ENCODE peak calls at places on chromosomes 5 and 9, in nine cellular contexts. L is AG08396; K is ovary; C is A549; M is AML-193; X is ELR; G is tibial nerve; E is stimulated activated CD4-positive, alpha-beta T cell treated with anti-CD3 and anti-CD28 coated beads, TNF-alpha, amount 100 ng/mL, for 24 hours; U is fibroblast of lung. W is an unnamed sample.

GRCh38 chr9:136014928-136015633 is 53.9 kb upstream of the UBAC1 start:
- DNase-seq in G (no peak), X (no peak), U (no peak), C (no peak), E (no peak), K (no peak), L (no peak), M (no peak), W (no peak)

GRCh38 chr5:5421149-5421960 is 1.1 kb upstream of the ICE1 start:
- DNase-seq in X (no peak), M (peak; percentile 15), C (no peak), U (peak; percentile 55), G (peak; percentile 17), E (no peak), K (no peak), L (no peak), W (peak; percentile 32)

GRCh38 chr9:128579194-128579593 is 26.8 kb downstream of the SPTAN1 start:
- DNase-seq in U (no peak), X (no peak), G (no peak), L (no peak), C (no peak), M (no peak), K (no peak), E (no peak), W (no peak)

GRCh38 chr5:173768891-173769290 is 119.3 kb upstream of the CPEB4 start:
- DNase-seq in M (no peak), E (no peak), U (no peak), G (no peak), K (no peak), X (no peak), C (no peak), L (no peak), W (no peak)

GRCh38 chr9:116233160-116233530 is 79.6 kb downstream of the PAPPA start:
- DNase-seq in E (no peak), M (no peak), L (no peak), G (no peak), K (no peak), U (no peak), C (peak; percentile 87), X (peak; percentile 19), W (no peak)

GRCh38 chr9:83449981-83450380 is 88.2 kb downstream of the FRMD3 start:
- DNase-seq in U (no peak), E (no peak), C (no peak), G (no peak), X (no peak), M (no peak), K (no peak), L (no peak), W (no peak)

GRCh38 chr5:77898385-77898784 is 122.2 kb upstream of the TBCA start:
- DNase-seq in L (no peak), C (no peak), X (no peak), K (no peak), M (no peak), E (no peak), G (no peak), U (no peak), W (no peak)

GRCh38 chr9:92328225-92328624 is 2.5 kb downstream of the CENPP start:
- DNase-seq in U (peak; percentile 60), L (peak; percentile 61), X (peak; percentile 70), C (peak; percentile 59), K (no peak), M (peak; percentile 55), E (no peak), G (no peak), W (peak; percentile 47)

GRCh38 chr9:31347082-31347617 is 1037.3 kb upstream of the ACO1 start:
- DNase-seq in C (no peak), K (no peak), M (peak; percentile 14), L (no peak), U (peak; percentile 3), X (no peak), G (no peak), E (no peak), W (no peak)